ENCODE peak calls at places on chromosome 4, in seven cellular contexts. U is activated CD4-positive, alpha-beta memory T cell treated with anti-CD3 and anti-CD28 coated beads for 36 hours; S is fibroblast of pulmonary artery; R is HL-60; I is GM19239; Z is left ventricle myocardium inferior; A is NCI-H1694. F is an unnamed sample.

GRCh38 chr4:54109226-54110018 is 9.5 kb downstream of the GSX2 start:
- DNase-seq in U (no peak), S (no peak), R (no peak), I (no peak), Z (no peak), A (no peak), F (no peak)

GRCh38 chr4:123064390-123064789 is 142.0 kb upstream of the NUDT6 start:
- DNase-seq in U (no peak), S (peak), R (peak), I (no peak), Z (no peak), A (no peak), F (no peak)

GRCh38 chr4:96164814-96165351 is 325.0 kb downstream of the PDHA2 start:
- DNase-seq in U (no peak), S (peak), R (no peak), I (no peak), Z (no peak), A (no peak), F (no peak)

GRCh38 chr4:86595426-86595805 is 1.3 kb downstream of the PTPN13 start:
- DNase-seq in U (no peak), S (peak), R (no peak), I (no peak), Z (no peak), A (no peak), F (no peak)

GRCh38 chr4:149120331-149121014 is 678.3 kb upstream of the NR3C2 start:
- DNase-seq in U (no peak), S (peak), R (no peak), I (no peak), Z (no peak), A (no peak), F (no peak)

GRCh38 chr4:67712650-67713530 is 11.9 kb upstream of the UBA6 start:
- DNase-seq in U (no peak), S (no peak), R (no peak), I (no peak), Z (no peak), A (no peak), F (no peak)

GRCh38 chr4:70269674-70270073 is 27.3 kb downstream of the CSN3 start:
- DNase-seq in U (no peak), S (peak), R (no peak), I (no peak), Z (no peak), A (peak), F (peak)

GRCh38 chr4:76430519-76431388 is 4.3 kb upstream of the SHROOM3 start:
- DNase-seq in U (no peak), S (peak), R (no peak), I (no peak), Z (no peak), A (peak), F (peak)

GRCh38 chr4:13367244-13367643 is 116.9 kb downstream of the RAB28 start:
- DNase-seq in U (no peak), S (no peak), R (no peak), I (no peak), Z (no peak), A (no peak), F (no peak)